ENCODE peak calls at places on chromosomes 12 and 14, in seven cellular contexts. A, T, R, I, O, D and Q are unnamed samples. For H3K4me1, the result is how much of the 10 kb centered on the place peaks cover.

GRCh38 chr12:2288471-2288870 is 235.7 kb downstream of the CACNA1C start:
- DNase-seq in R (no peak), D (no peak), O (no peak), I (no peak), T (no peak), A (no peak), Q (no peak)

GRCh38 chr12:60689137-60689536 is 1093.3 kb downstream of the SLC16A7 start:
- DNase-seq in T (no peak), O (no peak), R (peak), A (peak), D (no peak), I (no peak), Q (no peak)

GRCh38 chr14:93186461-93186860 is 1.3 kb downstream of the LYSET start:
- DNase-seq in R (no peak), A (no peak), I (no peak), O (no peak), D (no peak), T (no peak), Q (no peak)

GRCh38 chr12:117151195-117152031 is 38.9 kb downstream of the FBXO21 start:
- DNase-seq in A (peak), T (peak), O (peak), R (peak), D (peak), I (no peak), Q (peak)

GRCh38 chr12:123260081-123260480 is 11.6 kb downstream of the CDK2AP1 start:
- DNase-seq in O (no peak), D (no peak), I (no peak), R (no peak), T (no peak), A (no peak), Q (no peak)

GRCh38 chr14:91945776-91946305 is 1.7 kb downstream of the FBLN5 start:
- DNase-seq in D (no peak), T (no peak), R (no peak), O (no peak), A (no peak), I (no peak), Q (no peak)

GRCh38 chr12:32309811-32310755 is 89.3 kb upstream of the FGD4 start:
- DNase-seq in I (no peak), O (peak), D (no peak), R (no peak), A (no peak), T (no peak), Q (peak)

GRCh38 chr12:75389061-75389460 is 1.8 kb upstream of the GLIPR1L2 start:
- DNase-seq in A (peak), R (peak), D (no peak), I (no peak), T (no peak), O (no peak), Q (peak)

GRCh38 chr14:33364536-33364935 is 425.9 kb downstream of the NPAS3 start:
- DNase-seq in T (no peak), D (no peak), I (no peak), A (no peak), R (no peak), O (peak), Q (no peak)

GRCh38 chr14:103282932-103283331 is 51.1 kb upstream of the EIF5 start:
- DNase-seq in O (no peak), A (no peak), I (no peak), T (no peak), D (no peak), R (no peak), Q (no peak)

GRCh38 chr12:84644936-84645335 is 267.7 kb downstream of the SLC6A15 start:
- DNase-seq in O (no peak), R (no peak), D (no peak), A (no peak), T (no peak), I (no peak), Q (no peak)

GRCh38 chr14:104687601-104688504 is 1.6 kb upstream of the INF2 start:
- DNase-seq in R (peak), A (peak), I (no peak), O (no peak), T (peak), D (no peak), Q (no peak)

GRCh38 chr14:71658261-71658860 is 273.9 kb upstream of the RGS6 start:
- DNase-seq in O (no peak), R (no peak), I (no peak), A (no peak), T (no peak), D (no peak), Q (no peak)

GRCh38 chr12:28162697-28163096 is 27.6 kb upstream of the CCDC91 start:
- DNase-seq in R (no peak), I (no peak), T (no peak), D (no peak), A (no peak), O (no peak), Q (no peak)

GRCh38 chr12:57775563-57776246 is 3.3 kb downstream of the EEF1AKMT3 start:
- DNase-seq in T (no peak), A (no peak), O (no peak), I (no peak), R (peak), D (no peak), Q (no peak)
- H3K4me1 ChIP-seq in T (under half), A (under half), O (under half), I (under half), R (under half), D (under half), Q (under half)

DNA sequence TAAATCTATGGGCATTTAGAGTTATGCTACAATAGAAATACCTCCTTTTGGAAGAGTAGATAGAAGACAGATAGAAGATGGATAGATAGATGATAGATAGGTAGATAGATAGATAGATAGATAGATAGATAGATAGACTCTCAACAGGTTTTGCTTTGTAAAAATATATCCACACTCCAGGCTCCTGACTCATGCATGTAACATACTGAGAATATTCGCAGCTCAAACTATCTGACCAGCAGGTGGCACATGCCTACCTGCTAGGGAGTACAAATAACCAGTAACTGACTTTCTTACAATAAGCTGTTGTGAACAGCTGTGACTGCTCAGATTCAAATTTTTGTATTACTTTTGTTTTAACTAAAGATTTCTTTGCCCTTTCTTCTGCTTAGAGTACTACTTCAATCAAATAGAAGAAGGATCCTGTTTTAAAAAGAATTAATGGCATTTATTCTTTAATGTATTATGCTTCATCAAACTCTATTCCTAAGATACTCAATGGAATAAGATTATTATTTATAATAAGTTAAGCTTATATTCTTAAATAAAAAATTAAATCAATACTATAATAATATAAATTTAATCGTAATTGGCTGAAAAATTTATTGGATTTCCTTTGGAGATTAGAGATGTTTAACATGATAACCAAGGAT is 15.8 kb upstream of the CPNE8 start:
- DNase-seq in O (peak), D (no peak), I (no peak), T (peak), A (peak), R (peak), Q (no peak)
- TF ChIP-seq CEBPB in O (no peak), D (no peak), I (no peak), T (no peak), A (no peak), R (no peak), Q (no peak)

GRCh38 chr12:120223458-120224303 is 22.8 kb upstream of the RPLP0 start:
- DNase-seq in T (no peak), D (no peak), R (no peak), I (no peak), A (no peak), O (no peak), Q (peak)
- H3K4me1 ChIP-seq in T (half or more), D (under half), R (under half), I (under half), A (under half), O (under half), Q (under half)

GRCh38 chr14:28652782-28653181 is 113.8 kb upstream of the FOXG1 start:
- DNase-seq in T (no peak), R (peak), O (no peak), I (no peak), D (no peak), A (no peak), Q (peak)
- TF ChIP-seq CEBPB in T (no peak), R (peak), O (no peak), I (no peak), D (no peak), A (no peak), Q (no peak)